ENCODE peak calls at places on chromosomes 12 and 14, in ten cellular contexts. B is activated T-cell treated with anti-CD3 and anti-CD28 coated beads, Interleukin-2, amount 50 U/mL, for 4 hours; P is foreskin fibroblast; I is glomerular endothelial cell; R is HFFc6; F is GF-D8; Z is NCI-H1694; S is NCI-H2081; W is COR-L47; X is amniotic stem cell. K is an unnamed sample.

GRCh38 chr12:39503445-39503844 is 60.5 kb upstream of the KIF21A start:
- DNase-seq in B (no peak), P (peak; percentile 19), I (no peak), R (no peak), F (no peak), Z (no peak), S (no peak), W (no peak), X (no peak), K (no peak)

GRCh38 chr12:27549231-27549800 is 25.3 kb downstream of the PPFIBP1 start:
- DNase-seq in B (no peak), P (peak; percentile 82), I (no peak), R (peak; percentile 86), F (peak; percentile 57), Z (no peak), S (no peak), W (no peak), X (peak; percentile 58), K (peak; percentile 89)

GRCh38 chr14:75431827-75432226 is 4.0 kb downstream of the JDP2 start:
- DNase-seq in B (no peak), P (no peak), I (no peak), R (no peak), F (no peak), Z (no peak), S (no peak), W (no peak), X (no peak), K (no peak)

GRCh38 chr12:52319097-52319496 is 2.1 kb downstream of the KRT83 start:
- DNase-seq in B (no peak), P (no peak), I (no peak), R (no peak), F (no peak), Z (no peak), S (no peak), W (peak; percentile 52), X (no peak), K (no peak)

GRCh38 chr12:44875417-44875953 is 630 bp downstream of the NELL2 start:
- DNase-seq in B (no peak), P (no peak), I (no peak), R (no peak), F (no peak), Z (peak; percentile 23), S (peak; percentile 24), W (no peak), X (no peak), K (no peak)

GRCh38 chr12:104784592-104784991 is 173.5 kb downstream of the SLC41A2 start:
- DNase-seq in B (no peak), P (no peak), I (no peak), R (no peak), F (no peak), Z (no peak), S (no peak), W (no peak), X (peak; percentile 2), K (no peak)

GRCh38 chr12:66164349-66164821 is 5.4 kb downstream of the TMBIM4 start:
- DNase-seq in B (no peak), P (peak; percentile 48), I (no peak), R (no peak), F (no peak), Z (no peak), S (no peak), W (no peak), X (no peak), K (no peak)

GRCh38 chr14:91744068-91744480 is 12.2 kb upstream of the CATSPERB start:
- DNase-seq in B (no peak), P (peak; percentile 41), I (no peak), R (no peak), F (no peak), Z (no peak), S (no peak), W (no peak), X (no peak), K (no peak)

GRCh38 chr12:109927622-109928021 is 27.5 kb downstream of the TCHP start:
- DNase-seq in B (peak; percentile 31), P (no peak), I (no peak), R (peak; percentile 23), F (no peak), Z (no peak), S (no peak), W (peak; percentile 31), X (no peak), K (no peak)

GRCh38 chr12:42447371-42447786 is 121.4 kb downstream of the PPHLN1 start:
- DNase-seq in B (no peak), P (no peak), I (no peak), R (no peak), F (no peak), Z (no peak), S (no peak), W (no peak), X (no peak), K (no peak)

GRCh38 chr12:2291182-2291832 is 238.5 kb downstream of the CACNA1C start:
- DNase-seq in B (no peak), P (no peak), I (peak; percentile 16), R (no peak), F (no peak), Z (peak; percentile 41), S (no peak), W (no peak), X (no peak), K (no peak)